ENCODE peak calls at places on chromosome 11, in four cellular contexts. L is SK-N-SH, T is Calu3, J is activated B cell treated with CpG ODN at 0.5 μM for 24 hours. D is an unnamed sample.

GRCh38 chr11:121723261-121723741 is 270.5 kb upstream of the SORL1-AS1 start:
- DNase-seq in J (no peak), T (no peak), L (no peak), D (no peak)

GRCh38 chr11:122172352-122173073 is 56.5 kb upstream of the BLID start:
- DNase-seq in T (no peak), L (no peak), J (no peak), D (no peak)

GRCh38 chr11:78708388-78708787 is 133.7 kb upstream of the NARS2 start:
- DNase-seq in T (no peak), J (no peak), L (no peak), D (no peak)

GRCh38 chr11:3803726-3804510 is 4.4 kb upstream of the PGAP2 start:
- DNase-seq in L (no peak), J (no peak), T (no peak), D (no peak)

GRCh38 chr11:59145534-59145933 is 2.9 kb downstream of the FAM111A start:
- DNase-seq in J (no peak), L (no peak), T (no peak), D (no peak)

GRCh38 chr11:64090811-64091516 is 55.2 kb downstream of the FLRT1 start:
- DNase-seq in T (no peak), L (no peak), J (no peak), D (no peak)

GRCh38 chr11:133991101-133991500 is 34.3 kb upstream of the IGSF9B start:
- DNase-seq in T (no peak), L (no peak), J (no peak), D (no peak)

GRCh38 chr11:109423860-109424190 is 1.8 kb downstream of the C11orf87 start:
- DNase-seq in L (peak), J (no peak), T (no peak), D (no peak)

GRCh38 chr11:119065369-119065768 is 2.2 kb upstream of the VPS11 start:
- DNase-seq in J (no peak), L (peak), T (no peak), D (no peak)

GRCh38 chr11:9613830-9614762 is 40.6 kb downstream of the WEE1 start:
- DNase-seq in L (peak), T (peak), J (peak), D (peak)

GRCh38 chr11:17991799-17992433 is 20.9 kb downstream of the SERGEF start:
- DNase-seq in T (peak), L (peak), J (no peak), D (no peak)

GRCh38 chr11:83284501-83285051 is 1.6 kb downstream of the CCDC90B start:
- DNase-seq in T (no peak), J (no peak), L (no peak), D (no peak)

GRCh38 chr11:94308024-94308423 is 3.6 kb downstream of the IZUMO1R start:
- DNase-seq in L (no peak), J (no peak), T (no peak), D (no peak)

GRCh38 chr11:134139873-134140331 is 71.0 kb downstream of the JAM3 start:
- DNase-seq in T (peak), L (peak), J (no peak), D (no peak)

GRCh38 chr11:43943931-43944751 is 1.7 kb downstream of the C11orf96 start:
- DNase-seq in L (no peak), J (no peak), T (peak), D (no peak)

GRCh38 chr11:17164361-17165246 is 43.2 kb downstream of the PIK3C2A start:
- DNase-seq in T (peak), J (no peak), L (no peak), D (no peak)

GRCh38 chr11:57482782-57483569 is 22.6 kb downstream of the RTN4RL2 start:
- DNase-seq in J (peak), T (no peak), L (peak), D (peak)

GRCh38 chr11:74647831-74648230 is 55.4 kb downstream of the POLD3 start:
- DNase-seq in T (no peak), J (no peak), L (no peak), D (no peak)

GRCh38 chr11:68008381-68009337 is 1.5 kb upstream of the ALDH3B1 start:
- DNase-seq in J (no peak), L (peak), T (peak), D (no peak)

GRCh38 chr11:68010058-68011041 is at the start of gene ALDH3B1:
- DNase-seq in L (peak), J (peak), T (peak), D (peak)

GRCh38 chr11:68007498-68008380 is 2.4 kb upstream of the ALDH3B1 start:
- DNase-seq in J (no peak), T (no peak), L (no peak), D (no peak)

GRCh38 chr11:68011046-68011943 is 1.2 kb downstream of the ALDH3B1 start:
- DNase-seq in T (no peak), L (no peak), J (no peak), D (no peak)

GRCh38 chr11:68009391-68010000 is 631 bp upstream of the ALDH3B1 start:
- DNase-seq in L (no peak), J (no peak), T (no peak), D (no peak)
- TF ChIP-seq CTCF in L (peak), J (no peak), T (peak), D (no peak)

DNA sequence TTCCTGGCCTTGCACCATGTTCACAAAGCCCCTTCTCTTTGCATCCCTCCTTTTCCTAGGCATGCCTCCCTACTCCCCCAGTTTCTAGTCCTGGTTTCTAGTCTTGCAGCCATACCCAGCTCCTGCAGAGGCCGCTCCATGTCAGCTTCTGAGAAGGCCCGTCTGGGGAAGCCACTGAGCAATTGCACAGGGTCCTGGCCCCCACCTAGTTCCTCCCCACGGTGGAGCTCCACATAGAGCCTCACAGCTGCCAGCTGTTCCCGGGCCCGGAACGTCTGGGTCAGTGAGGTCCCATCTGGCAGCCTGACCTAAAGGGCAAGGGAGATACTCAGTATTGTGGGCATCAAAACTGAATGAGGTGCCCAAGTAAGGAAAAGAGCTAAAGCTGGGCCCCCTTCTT is 2.2 kb downstream of the UBXN1 start:
- DNase-seq in T (no peak), L (no peak), J (no peak), D (no peak)
- TF ChIP-seq CTCF in T (no peak), L (no peak), J (no peak), D (no peak)

GRCh38 chr11:73330569-73331093 is 22.6 kb downstream of the ARHGEF17 start:
- DNase-seq in L (peak), T (no peak), J (no peak), D (no peak)
- TF ChIP-seq CTCF in L (peak), T (no peak), J (no peak), D (peak)

GRCh38 chr11:34105079-34105956 is at the start of gene NAT10:
- DNase-seq in J (peak), L (peak), T (peak), D (peak)
- TF ChIP-seq CTCF in J (no peak), L (no peak), T (no peak), D (peak)